ENCODE peak calls at places on chromosome 14, in ten cellular contexts. P is endothelial cell, H is psoas muscle, I is spleen, V is GM12865, D is GM13977, Y is GM10248, C is ovary, W is HL-60, M is AG09319. L is an unnamed sample.

GRCh38 chr14:58794993-58795762 is 157.4 kb downstream of the DACT1 start:
- DNase-seq in P (no peak), H (no peak), I (no peak), V (peak; percentile 56), D (no peak), Y (no peak), C (no peak), W (no peak), M (no peak), L (no peak)

GRCh38 chr14:75293920-75294648 is 15.5 kb downstream of the FOS start:
- DNase-seq in P (peak; percentile 98), H (peak; percentile 96), I (peak; percentile 98), V (peak; percentile 94), D (peak; percentile 99), Y (peak; percentile 99), C (peak; percentile 97), W (peak; percentile 79), M (peak; percentile 95), L (peak; percentile 96)

GRCh38 chr14:22315336-22315735 is 273.7 kb downstream of the DAD1 start:
- DNase-seq in P (no peak), H (no peak), I (no peak), V (no peak), D (no peak), Y (no peak), C (no peak), W (no peak), M (no peak), L (no peak)

GRCh38 chr14:58722433-58722832 is 84.7 kb downstream of the DACT1 start:
- DNase-seq in P (no peak), H (no peak), I (no peak), V (no peak), D (no peak), Y (no peak), C (no peak), W (no peak), M (no peak), L (no peak)

GRCh38 chr14:91614187-91614586 is 104.1 kb upstream of the PPP4R3A start:
- DNase-seq in P (no peak), H (no peak), I (no peak), V (no peak), D (no peak), Y (no peak), C (no peak), W (no peak), M (no peak), L (no peak)

GRCh38 chr14:64465856-64466554 is 706 bp downstream of the AKAP5 start:
- DNase-seq in P (peak; percentile 49), H (no peak), I (no peak), V (no peak), D (no peak), Y (no peak), C (peak; percentile 43), W (no peak), M (no peak), L (peak; percentile 35)

GRCh38 chr14:65872536-65872935 is 460.0 kb downstream of the FUT8 start:
- DNase-seq in P (no peak), H (no peak), I (no peak), V (no peak), D (no peak), Y (no peak), C (no peak), W (no peak), M (peak; percentile 46), L (no peak)

GRCh38 chr14:90645842-90646443 is 170.3 kb downstream of the TTC7B start:
- DNase-seq in P (no peak), H (peak; percentile 63), I (no peak), V (no peak), D (no peak), Y (no peak), C (no peak), W (no peak), M (no peak), L (no peak)

GRCh38 chr14:100902295-100902694 is 1.2 kb downstream of the RTL1 start:
- DNase-seq in P (no peak), H (no peak), I (peak; percentile 13), V (no peak), D (peak; percentile 18), Y (no peak), C (peak; percentile 31), W (no peak), M (no peak), L (no peak)
- TF ChIP-seq CTCF in P (no peak), H (no peak), I (no peak), V (no peak), D (no peak), Y (no peak), C (no peak), W (no peak), M (no peak), L (peak; percentile 11)

GRCh38 chr14:30560581-30560980 is 1.6 kb downstream of the G2E3 start:
- DNase-seq in P (no peak), H (no peak), I (no peak), V (no peak), D (no peak), Y (no peak), C (no peak), W (no peak), M (no peak), L (no peak)

GRCh38 chr14:30569216-30569902 is 10.4 kb downstream of the G2E3 start:
- DNase-seq in P (no peak), H (no peak), I (no peak), V (no peak), D (no peak), Y (no peak), C (no peak), W (no peak), M (no peak), L (no peak)

GRCh38 chr14:30564235-30564867 is 5.4 kb downstream of the G2E3 start:
- DNase-seq in P (no peak), H (no peak), I (no peak), V (no peak), D (no peak), Y (no peak), C (no peak), W (no peak), M (no peak), L (no peak)

GRCh38 chr14:30569903-30570226 is 10.9 kb downstream of the G2E3 start:
- DNase-seq in P (no peak), H (no peak), I (no peak), V (no peak), D (no peak), Y (no peak), C (no peak), W (no peak), M (no peak), L (no peak)

GRCh38 chr14:30564868-30565248 is 5.9 kb downstream of the G2E3 start:
- DNase-seq in P (no peak), H (no peak), I (no peak), V (no peak), D (no peak), Y (no peak), C (no peak), W (no peak), M (no peak), L (no peak)
- TF ChIP-seq CTCF in P (no peak), H (no peak), I (no peak), V (no peak), D (no peak), Y (no peak), C (no peak), W (no peak), M (no peak), L (no peak)

GRCh38 chr14:99231181-99231849 is 40.7 kb downstream of the BCL11B start:
- DNase-seq in P (no peak), H (no peak), I (peak; percentile 79), V (no peak), D (no peak), Y (no peak), C (peak; percentile 43), W (no peak), M (no peak), L (peak; percentile 54)

GRCh38 chr14:99232406-99233214 is 39.4 kb downstream of the BCL11B start:
- DNase-seq in P (no peak), H (no peak), I (peak; percentile 64), V (peak; percentile 35), D (no peak), Y (no peak), C (no peak), W (no peak), M (no peak), L (no peak)

GRCh38 chr14:99233222-99234035 is 38.6 kb downstream of the BCL11B start:
- DNase-seq in P (no peak), H (no peak), I (peak; percentile 65), V (no peak), D (no peak), Y (no peak), C (no peak), W (no peak), M (no peak), L (peak; percentile 26)

GRCh38 chr14:99230271-99231141 is 41.5 kb downstream of the BCL11B start:
- DNase-seq in P (no peak), H (no peak), I (peak; percentile 84), V (no peak), D (no peak), Y (no peak), C (no peak), W (no peak), M (no peak), L (no peak)

DNA sequence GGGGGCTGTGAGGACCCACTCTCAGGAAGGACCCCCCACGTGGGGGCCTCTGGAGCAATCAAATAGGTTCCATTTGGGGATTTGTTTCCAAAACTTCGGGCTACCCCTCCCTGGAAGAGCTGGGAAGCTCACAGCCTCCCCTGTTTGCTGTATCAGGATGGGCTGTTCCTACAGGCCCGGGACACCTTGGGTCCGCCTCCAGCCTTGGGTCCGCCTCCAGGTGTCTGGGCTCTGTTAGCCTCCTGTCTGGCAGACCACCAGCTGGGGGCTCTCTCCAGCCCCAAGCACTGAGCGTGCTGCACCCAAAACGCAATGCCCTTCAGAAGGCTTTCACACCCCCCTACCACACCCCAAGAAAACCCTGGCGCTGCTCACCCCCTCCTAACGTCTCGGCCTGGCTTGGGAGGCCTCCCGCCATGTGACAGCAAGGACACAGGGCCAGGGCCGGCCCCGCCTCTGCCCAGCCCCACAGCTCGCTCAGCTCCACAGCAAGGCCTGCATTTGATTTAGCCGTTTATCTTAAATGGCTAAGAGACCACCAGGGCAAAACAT is 40.1 kb downstream of the BCL11B start:
- DNase-seq in P (peak; percentile 65), H (no peak), I (peak; percentile 70), V (no peak), D (no peak), Y (no peak), C (peak; percentile 71), W (no peak), M (no peak), L (peak; percentile 67)
- TF ChIP-seq CTCF in P (no peak), H (no peak), I (no peak), V (no peak), D (no peak), Y (no peak), C (no peak), W (no peak), M (no peak), L (no peak)

GRCh38 chr14:105187116-105187515 is 6.0 kb upstream of the NUDT14 start:
- DNase-seq in P (no peak), H (no peak), I (no peak), V (no peak), D (no peak), Y (no peak), C (no peak), W (no peak), M (no peak), L (no peak)

GRCh38 chr14:105185001-105185400 is 3.9 kb upstream of the NUDT14 start:
- DNase-seq in P (no peak), H (no peak), I (no peak), V (no peak), D (no peak), Y (no peak), C (no peak), W (no peak), M (no peak), L (no peak)

GRCh38 chr14:105185973-105186372 is 4.9 kb upstream of the NUDT14 start:
- DNase-seq in P (no peak), H (no peak), I (no peak), V (no peak), D (no peak), Y (no peak), C (no peak), W (no peak), M (no peak), L (no peak)

GRCh38 chr14:105184461-105184860 is 3.3 kb upstream of the NUDT14 start:
- DNase-seq in P (no peak), H (no peak), I (no peak), V (no peak), D (no peak), Y (no peak), C (no peak), W (no peak), M (no peak), L (no peak)

DNA sequence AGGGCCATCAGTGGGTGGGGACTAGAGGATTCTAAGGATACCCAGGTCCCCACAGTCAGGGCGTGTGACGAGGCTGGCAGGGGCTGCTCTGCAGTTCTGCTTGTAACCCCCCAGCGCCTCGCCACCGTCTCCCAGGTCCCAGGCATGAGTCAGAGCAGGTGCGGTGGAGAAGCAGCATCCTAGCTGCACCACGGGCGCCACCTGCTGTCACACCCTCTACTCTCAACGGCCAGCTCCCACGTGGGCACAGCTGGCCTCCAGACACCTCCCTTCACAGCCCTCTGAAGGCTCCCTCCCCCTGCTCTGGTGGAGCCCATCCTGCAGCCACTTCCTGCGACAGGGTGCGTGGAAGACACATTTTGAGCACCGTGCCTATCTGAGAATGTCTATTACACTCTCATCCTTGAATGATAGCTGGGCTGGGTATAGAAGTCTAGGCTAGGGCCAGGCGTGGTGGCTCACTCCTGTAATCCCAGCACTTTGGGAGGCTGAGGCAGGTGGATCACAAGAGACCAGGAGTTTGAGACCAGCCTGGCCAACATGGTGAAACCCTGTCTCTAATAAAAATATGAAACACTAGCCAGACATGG is 6.9 kb upstream of the NUDT14 start:
- DNase-seq in P (no peak), H (no peak), I (no peak), V (no peak), D (no peak), Y (no peak), C (no peak), W (no peak), M (no peak), L (no peak)
- TF ChIP-seq CTCF in P (no peak), H (no peak), I (no peak), V (no peak), D (peak; percentile 26), Y (no peak), C (no peak), W (no peak), M (no peak), L (no peak)